ENCODE peak calls at places on chromosomes 13 and 19, in four cellular contexts. Y is GM12878, S is IMR-90, V is A549. U is an unnamed sample.

GRCh38 chr19:54653181-54653809 is 9.5 kb upstream of the LILRB4 start:
- DNase-seq in Y (no peak), V (peak; percentile 67), S (peak; percentile 7), U (no peak)

GRCh38 chr19:6062274-6062673 is 48.0 kb downstream of the RFX2 start:
- DNase-seq in S (no peak), V (no peak), Y (no peak), U (no peak)

GRCh38 chr13:20206836-20207235 is 14.1 kb upstream of the GJB2 start:
- DNase-seq in Y (no peak), S (no peak), V (no peak), U (no peak)

GRCh38 chr13:97142452-97142851 is 79.7 kb upstream of the MBNL2 start:
- DNase-seq in Y (no peak), V (peak; percentile 53), S (no peak), U (no peak)

GRCh38 chr19:35116085-35116801 is 620 bp downstream of the FXYD3 start:
- DNase-seq in S (no peak), V (no peak), Y (no peak), U (no peak)

GRCh38 chr19:51511353-51511752 is 9.8 kb upstream of the SIGLEC12 start:
- DNase-seq in V (no peak), Y (no peak), S (no peak), U (no peak)

GRCh38 chr19:52687658-52688057 is 47.2 kb downstream of the ZNF611 start:
- DNase-seq in V (no peak), Y (no peak), S (no peak), U (no peak)

GRCh38 chr13:20312292-20312691 is 80.2 kb upstream of the GJB6 start:
- DNase-seq in V (no peak), S (no peak), Y (no peak), U (no peak)

GRCh38 chr13:98285852-98286594 is 109.0 kb upstream of the RNF113B start:
- DNase-seq in S (no peak), V (no peak), Y (no peak), U (no peak)

GRCh38 chr13:98998831-98999634 is 21.2 kb upstream of the DOCK9 start:
- DNase-seq in Y (peak; percentile 41), V (no peak), S (no peak), U (no peak)

GRCh38 chr19:13718733-13719132 is 45.6 kb upstream of the MRI1 start:
- DNase-seq in S (peak; percentile 66), Y (no peak), V (peak; percentile 21), U (no peak)

GRCh38 chr19:50542825-50543428 is 25.3 kb downstream of the LRRC4B start:
- DNase-seq in Y (no peak), S (no peak), V (no peak), U (no peak)

GRCh38 chr13:44141213-44141724 is 232.4 kb upstream of the SERP2 start:
- DNase-seq in V (no peak), Y (no peak), S (no peak), U (no peak)

GRCh38 chr13:34942732-34943674 is 933 bp downstream of the NBEA start:
- DNase-seq in V (peak; percentile 4), S (no peak), Y (no peak), U (peak; percentile 72)

GRCh38 chr19:19475845-19476828 is 39.2 kb downstream of the TSSK6 start:
- DNase-seq in S (no peak), V (peak; percentile 21), Y (no peak), U (no peak)

GRCh38 chr19:48614436-48615144 is at the start of gene FAM83E:
- DNase-seq in V (peak; percentile 75), S (no peak), Y (no peak), U (no peak)

GRCh38 chr19:39341122-39341719 is 1.0 kb upstream of the SAMD4B start:
- DNase-seq in Y (no peak), V (no peak), S (no peak), U (peak; percentile 72)

GRCh38 chr19:1553415-1553814 is 14.7 kb downstream of the MEX3D start:
- DNase-seq in Y (no peak), S (no peak), V (no peak), U (no peak)

GRCh38 chr19:55686311-55687050 is 11.5 kb downstream of the EPN1 start:
- DNase-seq in Y (no peak), S (no peak), V (no peak), U (no peak)

GRCh38 chr13:41546372-41547252 is 89.3 kb downstream of the RGCC start:
- DNase-seq in V (no peak), Y (no peak), S (peak; percentile 89), U (no peak)

GRCh38 chr19:18539372-18539771 is 4.0 kb downstream of the FKBP8 start:
- DNase-seq in S (no peak), V (no peak), Y (no peak), U (no peak)

GRCh38 chr13:40589285-40590109 is 76.9 kb downstream of the FOXO1 start:
- DNase-seq in V (no peak), S (no peak), Y (peak; percentile 88), U (peak; percentile 68)

GRCh38 chr13:30959678-30960077 is 27.2 kb downstream of the TEX26 start:
- DNase-seq in Y (no peak), S (no peak), V (no peak), U (no peak)

GRCh38 chr13:39516140-39516539 is 86.9 kb downstream of the LHFPL6 start:
- DNase-seq in S (no peak), Y (no peak), V (no peak), U (no peak)

GRCh38 chr13:51534075-51534817 is 50.0 kb upstream of the WDFY2 start:
- DNase-seq in Y (no peak), S (no peak), V (no peak), U (no peak)

DNA sequence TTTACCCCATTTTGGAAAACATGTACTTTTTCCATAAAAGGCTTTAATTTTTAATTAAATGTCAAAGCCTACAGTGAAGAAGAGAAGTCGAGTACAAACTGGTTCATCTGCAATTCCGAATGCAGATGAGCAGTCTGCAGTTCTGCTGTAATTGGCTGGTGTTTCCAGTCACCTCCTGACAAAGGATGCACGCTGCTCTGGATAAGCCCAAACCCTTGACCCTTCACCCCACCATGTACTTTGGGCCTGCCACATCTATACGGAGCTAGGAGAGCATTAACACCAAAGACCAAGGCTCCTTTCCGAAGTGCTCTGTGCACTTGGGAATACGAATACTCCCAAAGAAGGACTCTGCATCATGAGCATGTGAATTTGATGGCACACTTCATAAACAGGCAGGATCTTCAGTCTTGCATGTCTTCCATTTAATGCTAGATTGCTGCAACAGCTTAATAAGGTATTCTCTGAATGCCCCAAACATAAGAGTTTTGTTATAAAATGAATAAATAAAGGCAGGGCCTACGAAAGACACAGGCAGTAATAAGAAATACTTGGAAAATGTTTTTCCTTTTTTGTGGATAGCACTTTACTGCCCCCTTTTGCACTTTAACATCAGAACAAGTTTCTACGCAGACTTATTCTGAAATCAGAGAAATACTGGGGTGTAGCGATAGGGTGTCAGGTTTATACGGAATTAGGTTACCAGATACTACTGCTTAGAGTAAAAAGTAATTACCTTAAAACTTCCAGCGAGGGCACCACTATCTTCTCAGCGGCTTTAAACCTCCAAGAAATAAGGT is 15.1 kb downstream of the EFNB2 start:
- DNase-seq in S (peak; percentile 56), Y (no peak), V (no peak), U (no peak)
- TF ChIP-seq CTCF in S (peak; percentile 73), Y (peak; percentile 29), V (peak; percentile 35), U (no peak)

GRCh38 chr13:25571237-25571636 is 199.5 kb downstream of the ATP8A2 start:
- DNase-seq in Y (no peak), V (no peak), S (no peak), U (no peak)
- TF ChIP-seq CTCF in Y (no peak), V (no peak), S (no peak), U (no peak)

GRCh38 chr19:11984986-11985385 is 20.1 kb downstream of the ZNF763 start:
- DNase-seq in V (no peak), Y (no peak), S (no peak), U (no peak)
- TF ChIP-seq CTCF in V (no peak), Y (peak; percentile 38), S (no peak), U (peak; percentile 11)

GRCh38 chr13:79056706-79057105 is 349.3 kb downstream of the RBM26 start:
- DNase-seq in Y (no peak), V (no peak), S (no peak), U (no peak)
- TF ChIP-seq CTCF in Y (peak; percentile 58), V (peak; percentile 10), S (no peak), U (no peak)